ENCODE peak calls at places on chromosomes 1 and 21, in four cellular contexts. T, E, N and W are unnamed samples.

GRCh38 chr1:32683397-32683796 is 19.2 kb downstream of the SYNC start:
- DNase-seq in N (no peak), T (no peak), E (no peak), W (no peak)

GRCh38 chr1:164699815-164700491 is 141.0 kb downstream of the PBX1 start:
- DNase-seq in E (no peak), N (no peak), T (no peak), W (no peak)

GRCh38 chr1:98277111-98277510 is 356.3 kb upstream of the DPYD start:
- DNase-seq in N (no peak), E (no peak), T (no peak), W (no peak)

GRCh38 chr1:71861022-71861421 is 421.3 kb downstream of the NEGR1 start:
- DNase-seq in N (no peak), E (no peak), T (no peak), W (no peak)

GRCh38 chr1:27724961-27725373 is 794 bp upstream of the FAM76A start:
- DNase-seq in N (peak; percentile 9), E (no peak), T (peak; percentile 68), W (no peak)

GRCh38 chr1:110645962-110646735 is 28.6 kb downstream of the KCNA3 start:
- DNase-seq in N (no peak), E (no peak), T (no peak), W (no peak)

GRCh38 chr1:161098161-161099068 is at the start of gene KLHDC9:
- DNase-seq in N (peak; percentile 92), T (peak; percentile 87), E (peak; percentile 87), W (peak; percentile 75)

GRCh38 chr1:192277635-192278034 is 39.2 kb upstream of the RGS21 start:
- DNase-seq in N (no peak), E (no peak), T (no peak), W (no peak)

GRCh38 chr1:175307160-175307559 is 114.6 kb upstream of the KIAA0040 start:
- DNase-seq in E (no peak), T (no peak), N (no peak), W (no peak)

GRCh38 chr1:230581446-230582079 is 60.7 kb upstream of the COG2 start:
- DNase-seq in E (no peak), T (peak; percentile 41), N (no peak), W (peak; percentile 32)

GRCh38 chr1:94947453-94947852 is 20.5 kb upstream of the CNN3 start:
- DNase-seq in E (no peak), N (no peak), T (no peak), W (no peak)

GRCh38 chr1:116514708-116515525 is 55.9 kb downstream of the CD58 start:
- DNase-seq in N (no peak), E (peak; percentile 88), T (no peak), W (no peak)

GRCh38 chr1:211939876-211940468 is 95.4 kb downstream of the INTS7 start:
- DNase-seq in E (peak; percentile 99), T (no peak), N (no peak), W (no peak)

GRCh38 chr21:45580181-45580575 is 37.9 kb upstream of the SLC19A1 start:
- DNase-seq in N (no peak), T (no peak), E (no peak), W (no peak)

GRCh38 chr1:174217787-174218574 is 58.7 kb downstream of the RABGAP1L start:
- DNase-seq in E (no peak), T (peak; percentile 21), N (peak; percentile 18), W (peak; percentile 35)

GRCh38 chr1:109912873-109913272 is 2.2 kb downstream of the CSF1 start:
- DNase-seq in N (no peak), T (no peak), E (no peak), W (no peak)

GRCh38 chr1:7474143-7474490 is 297.0 kb upstream of the VAMP3 start:
- DNase-seq in N (no peak), T (no peak), E (no peak), W (no peak)

GRCh38 chr1:114122891-114123621 is 30.6 kb downstream of the SYT6 start:
- DNase-seq in E (no peak), N (peak; percentile 34), T (no peak), W (peak; percentile 21)

GRCh38 chr1:156053770-156054499 is at the start of gene UBQLN4:
- DNase-seq in E (no peak), N (peak; percentile 94), T (peak; percentile 70), W (peak; percentile 87)

GRCh38 chr1:228037401-228038386 is 30.9 kb downstream of the WNT3A start:
- DNase-seq in N (no peak), T (no peak), E (no peak), W (no peak)
- TF ChIP-seq PBX3 in N (no peak), T (no peak), E (no peak), W (no peak)

DNA sequence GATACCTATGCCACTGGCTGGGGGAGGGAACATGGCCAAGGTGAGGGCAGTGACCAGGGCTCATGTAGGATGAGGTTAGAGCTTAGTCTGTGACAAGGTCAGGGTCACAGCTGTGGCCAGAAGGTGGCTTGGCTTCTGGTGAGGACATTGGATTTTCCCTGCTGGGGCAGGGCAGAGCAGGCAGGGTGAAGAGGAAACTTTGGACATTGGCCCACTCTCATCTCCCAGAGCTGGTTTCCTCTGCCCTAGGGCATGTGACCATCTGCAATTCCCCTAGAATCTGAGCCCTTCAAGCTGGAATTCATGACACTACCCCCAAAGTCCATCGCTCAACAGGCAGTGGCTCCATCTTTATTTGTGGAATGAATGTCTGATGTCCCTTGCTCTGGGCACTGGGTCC is 5.3 kb downstream of the DMBX1 start:
- DNase-seq in N (no peak), T (no peak), E (no peak), W (no peak)
- TF ChIP-seq REST in N (no peak), T (no peak), E (no peak), W (no peak)

DNA sequence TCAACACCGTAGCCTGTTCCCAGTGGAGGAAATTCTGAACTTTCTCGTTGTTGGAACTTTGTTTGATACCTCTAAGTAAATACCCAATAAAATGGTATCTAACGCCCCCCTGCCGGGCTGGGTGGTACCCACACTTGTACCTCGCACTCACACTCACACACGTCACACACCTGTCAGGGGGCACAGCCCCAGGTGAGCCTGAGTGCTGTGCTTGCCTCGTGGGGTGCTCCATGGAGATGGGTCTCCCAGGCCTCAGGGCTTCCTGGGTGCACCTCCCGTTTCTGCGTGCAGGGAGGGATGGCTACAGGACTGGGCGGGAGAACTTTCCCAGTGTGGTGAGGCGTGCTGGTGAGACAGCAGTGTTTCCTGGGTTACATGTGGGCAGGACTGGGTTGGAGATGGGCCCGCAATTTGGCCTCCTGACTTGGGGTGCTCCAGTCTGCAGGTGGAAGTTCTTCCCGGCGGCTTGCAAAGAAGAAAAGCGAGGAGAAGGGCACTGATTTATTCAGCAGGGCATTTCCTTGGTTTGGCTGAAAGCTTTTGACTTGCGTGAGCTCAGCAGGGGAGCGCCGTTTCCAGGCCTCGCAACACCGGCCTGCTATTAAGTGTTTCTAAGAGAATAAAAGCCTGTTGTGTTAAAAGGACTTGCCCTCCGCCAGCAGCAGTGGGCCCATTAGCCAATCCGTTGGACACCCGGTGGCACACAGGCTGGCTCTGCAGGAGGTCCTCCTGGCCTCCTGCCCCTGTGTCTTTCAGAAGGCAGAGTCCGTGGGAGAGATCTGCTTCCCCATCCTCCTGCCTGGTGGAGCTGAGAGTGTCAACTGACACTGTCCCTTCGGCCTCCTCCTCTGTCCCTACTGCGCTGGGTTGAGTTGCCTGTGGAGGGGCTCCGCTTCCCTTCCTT is 79.7 kb downstream of the KIF26B start:
- DNase-seq in E (no peak), T (no peak), N (no peak), W (no peak)
- TF ChIP-seq PBX3 in E (no peak), T (no peak), N (no peak), W (no peak)

GRCh38 chr1:112744019-112744578 is 29.0 kb upstream of the PPM1J start:
- DNase-seq in N (no peak), E (no peak), T (no peak), W (no peak)

GRCh38 chr1:112743174-112744018 is 28.3 kb upstream of the PPM1J start:
- DNase-seq in T (no peak), N (no peak), E (no peak), W (no peak)

GRCh38 chr1:112754116-112754628 is 39.0 kb upstream of the PPM1J start:
- DNase-seq in T (no peak), N (no peak), E (no peak), W (no peak)

DNA sequence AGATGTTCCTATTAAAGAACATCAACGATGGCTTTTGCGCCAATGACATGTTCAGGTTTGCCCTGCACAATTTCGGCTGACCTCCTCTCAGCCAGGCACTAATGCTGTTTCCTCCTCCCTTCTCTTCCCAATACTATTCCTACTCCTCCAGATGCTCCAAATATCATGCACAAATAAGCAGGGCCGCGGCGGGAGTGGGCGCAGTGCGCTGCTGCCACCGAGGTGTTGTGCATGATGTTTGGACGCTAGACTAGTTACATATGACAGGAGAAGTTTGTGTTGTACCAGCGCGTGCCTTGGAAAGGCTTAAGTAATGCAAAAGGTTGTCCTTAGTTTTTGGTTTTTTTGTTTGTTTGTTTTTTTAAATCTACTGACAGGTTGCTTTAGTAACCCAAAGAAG is 33.3 kb upstream of the PPM1J start:
- DNase-seq in T (no peak), E (no peak), N (no peak), W (no peak)
- TF ChIP-seq REST in T (no peak), E (no peak), N (no peak), W (no peak)